ENCODE peak calls at places on chromosomes 1 and 21, in ten cellular contexts. U is heart left ventricle, E is endothelial cell of umbilical vein, T is NB4, A is GM12878, I is GM12892, O is lower leg skin, X is A549, J is HepG2, W is GM12891. B is an unnamed sample.

GRCh38 chr21:25426580-25426979 is 180.7 kb downstream of the MRPL39 start:
- DNase-seq in U (no peak), E (no peak), T (no peak), A (no peak), I (no peak), O (no peak), X (no peak), J (no peak), W (no peak), B (no peak)

GRCh38 chr1:38131024-38131585 is 84.5 kb upstream of the POU3F1 start:
- DNase-seq in U (no peak), E (no peak), T (no peak), A (no peak), I (no peak), O (no peak), X (no peak), J (peak; percentile 18), W (no peak), B (no peak)

GRCh38 chr1:98201640-98202039 is 280.8 kb upstream of the DPYD start:
- DNase-seq in U (no peak), E (no peak), T (no peak), A (no peak), I (no peak), O (no peak), X (no peak), J (no peak), W (no peak), B (no peak)

GRCh38 chr1:59556802-59557548 is 257.8 kb upstream of the HOOK1 start:
- DNase-seq in U (no peak), E (no peak), T (no peak), A (no peak), I (no peak), O (no peak), X (no peak), J (peak; percentile 100), W (no peak), B (no peak)

GRCh38 chr21:38766987-38767722 is 38.6 kb upstream of the ETS2 start:
- DNase-seq in U (no peak), E (no peak), T (no peak), A (peak; percentile 96), I (peak; percentile 44), O (no peak), X (no peak), J (peak; percentile 20), W (peak; percentile 55), B (no peak)

GRCh38 chr1:24966724-24967346 is 36.8 kb upstream of the RUNX3 start:
- DNase-seq in U (no peak), E (no peak), T (peak; percentile 94), A (peak; percentile 73), I (peak; percentile 54), O (no peak), X (peak; percentile 53), J (no peak), W (peak; percentile 52), B (peak; percentile 48)

GRCh38 chr1:248590055-248590454 is 7.4 kb downstream of the OR2T10 start:
- DNase-seq in U (no peak), E (no peak), T (no peak), A (no peak), I (no peak), O (no peak), X (no peak), J (no peak), W (no peak), B (no peak)

GRCh38 chr1:115189814-115190541 is 100.7 kb upstream of the TSPAN2 start:
- DNase-seq in U (no peak), E (no peak), T (peak; percentile 8), A (no peak), I (no peak), O (no peak), X (peak; percentile 86), J (no peak), W (no peak), B (peak; percentile 50)

GRCh38 chr1:6176751-6177150 is 3.4 kb downstream of the CHD5 start:
- DNase-seq in U (no peak), E (no peak), T (no peak), A (no peak), I (no peak), O (no peak), X (no peak), J (no peak), W (no peak), B (no peak)

GRCh38 chr1:30757976-30758688 is 558 bp upstream of the LAPTM5 start:
- DNase-seq in U (no peak), E (no peak), T (no peak), A (no peak), I (no peak), O (no peak), X (no peak), J (no peak), W (no peak), B (no peak)
- TF ChIP-seq POLR2A in U (no peak), E (no peak), T (no peak), A (no peak), I (no peak), O (no peak), X (no peak), J (no peak), W (no peak), B (no peak)

GRCh38 chr1:89822999-89823628 is 2.3 kb downstream of the LRRC8D start:
- DNase-seq in U (no peak), E (no peak), T (peak; percentile 84), A (no peak), I (no peak), O (no peak), X (peak; percentile 29), J (no peak), W (no peak), B (no peak)

GRCh38 chr1:89821322-89822108 is 683 bp downstream of the LRRC8D start:
- DNase-seq in U (peak; percentile 48), E (peak; percentile 31), T (peak; percentile 92), A (no peak), I (peak; percentile 65), O (no peak), X (peak; percentile 49), J (peak; percentile 62), W (peak; percentile 70), B (peak; percentile 63)

GRCh38 chr1:89822109-89822962 is 1.5 kb downstream of the LRRC8D start:
- DNase-seq in U (no peak), E (no peak), T (peak; percentile 72), A (no peak), I (no peak), O (no peak), X (peak; percentile 31), J (no peak), W (no peak), B (no peak)

GRCh38 chr1:89823679-89824292 is 3.0 kb downstream of the LRRC8D start:
- DNase-seq in U (no peak), E (no peak), T (peak; percentile 56), A (no peak), I (no peak), O (no peak), X (no peak), J (no peak), W (no peak), B (no peak)

DNA sequence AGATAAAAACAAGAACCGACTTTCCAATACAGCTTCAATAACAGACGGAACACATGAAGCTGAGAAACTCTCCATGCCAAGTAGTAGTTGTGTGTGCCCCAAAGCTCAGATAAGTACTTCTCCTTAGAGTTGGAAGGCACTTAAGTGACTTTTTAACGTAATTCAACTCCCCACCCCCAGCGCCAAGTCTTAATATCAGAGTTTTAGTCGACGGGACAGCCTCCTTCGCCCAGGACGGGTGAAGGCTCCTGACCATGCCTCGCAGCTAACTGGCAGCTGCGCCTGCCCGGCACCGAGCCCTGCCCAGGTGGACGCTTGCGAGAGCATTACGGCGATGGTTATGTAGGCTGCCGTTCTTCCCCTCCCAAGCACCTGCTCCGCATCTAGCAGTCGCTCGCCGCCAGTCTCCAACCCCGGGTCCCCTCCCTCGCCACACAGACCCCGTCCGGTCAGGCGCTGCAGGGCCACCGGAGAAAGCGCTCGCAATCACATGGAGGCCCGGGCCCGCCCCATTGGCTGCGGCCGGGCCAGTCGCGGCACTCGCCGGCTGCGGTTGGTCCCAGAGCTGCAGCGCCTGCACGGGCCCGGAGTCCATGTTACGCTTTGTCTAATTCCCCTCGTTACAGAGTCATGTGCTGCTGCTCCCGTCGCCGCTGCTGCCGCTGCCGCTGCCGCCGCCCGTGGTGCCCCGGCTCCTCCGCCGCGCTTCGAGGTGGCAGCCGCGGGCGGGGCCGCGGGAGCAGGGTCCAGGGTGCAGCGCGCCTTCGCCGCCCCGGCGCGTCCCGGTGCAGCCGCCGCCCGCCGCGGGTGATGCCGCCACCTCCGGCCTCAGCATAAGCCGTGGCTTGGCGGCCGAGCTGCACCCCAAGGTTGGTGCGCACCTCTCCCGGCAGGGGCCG is at the start of gene LRRC8D:
- DNase-seq in U (peak; percentile 86), E (peak; percentile 85), T (peak; percentile 94), A (no peak), I (peak; percentile 72), O (peak; percentile 69), X (peak; percentile 74), J (peak; percentile 79), W (peak; percentile 74), B (peak; percentile 76)
- TF ChIP-seq POLR2A in U (peak; percentile 74), E (peak; percentile 17), T (peak; percentile 77), A (peak; percentile 84), I (peak; percentile 60), O (no peak), X (peak; percentile 27), J (peak; percentile 63), W (no peak), B (no peak)

DNA sequence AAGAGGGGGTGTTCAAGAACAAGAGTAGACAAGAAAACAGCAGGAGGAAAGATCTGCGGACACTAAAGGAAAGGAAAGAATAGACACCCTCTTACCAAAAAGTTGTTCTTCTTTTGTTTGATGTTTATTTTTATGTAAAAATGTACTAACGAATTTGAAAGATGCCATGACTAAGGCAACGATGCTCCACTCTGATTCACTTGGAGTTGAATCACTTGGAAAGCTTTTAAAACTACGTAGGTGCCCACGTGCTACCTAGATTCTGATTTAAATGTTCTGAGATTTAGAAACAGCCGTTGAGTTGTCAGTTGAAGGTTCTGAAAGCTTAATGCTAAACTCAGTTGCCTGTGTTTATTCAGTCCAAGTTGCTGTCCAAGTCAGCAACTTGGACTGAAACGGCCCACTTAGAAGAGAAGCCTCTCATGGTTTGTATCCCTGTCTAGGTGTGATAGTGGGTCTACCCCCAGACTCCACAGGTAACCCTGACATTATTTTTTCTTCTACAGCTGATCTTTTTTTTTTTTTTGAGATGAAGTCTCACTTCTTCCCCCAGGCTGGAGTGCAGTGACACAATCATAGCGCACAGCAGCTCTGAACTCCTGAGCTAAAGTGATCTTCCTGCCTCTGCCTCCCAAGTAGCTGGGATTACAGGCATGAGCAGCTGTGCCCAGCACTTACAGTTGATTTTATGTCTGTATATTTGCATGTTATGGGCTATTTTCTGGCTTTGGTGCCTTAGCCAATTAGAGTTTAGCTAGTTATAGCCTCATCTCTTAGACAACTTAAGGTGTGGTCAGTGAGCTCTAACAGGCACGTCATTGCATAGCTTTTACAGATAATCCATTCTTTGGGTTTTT is 1.4 kb upstream of the VAMP4 start:
- DNase-seq in U (no peak), E (peak; percentile 56), T (no peak), A (no peak), I (no peak), O (peak; percentile 43), X (no peak), J (no peak), W (no peak), B (peak; percentile 23)
- TF ChIP-seq POLR2A in U (no peak), E (no peak), T (no peak), A (no peak), I (no peak), O (no peak), X (no peak), J (no peak), W (no peak), B (no peak)

GRCh38 chr1:116373451-116374339 is 651 bp downstream of the ATP1A1 start:
- DNase-seq in U (peak; percentile 81), E (peak; percentile 59), T (peak; percentile 75), A (no peak), I (peak; percentile 23), O (peak; percentile 67), X (no peak), J (no peak), W (no peak), B (peak; percentile 27)
- TF ChIP-seq POLR2A in U (peak; percentile 58), E (no peak), T (no peak), A (peak; percentile 30), I (no peak), O (no peak), X (no peak), J (no peak), W (peak; percentile 11), B (peak; percentile 50)

B was measured in H54.